ENCODE peak calls at places on chromosomes 2 and 18, in eight cellular contexts. J is pancreas, M is fibroblast of mammary gland, U is A673, V is vagina, Z is Peyer's patch, N is heart right ventricle, L is psoas muscle. D is an unnamed sample.

GRCh38 chr2:88451647-88452150 is 794 bp downstream of the FOXI3 start:
- DNase-seq in J (peak), M (no peak), U (no peak), V (no peak), Z (no peak), N (no peak), L (peak), D (no peak)

GRCh38 chr2:36834721-36835120 is 131.6 kb downstream of the STRN start:
- DNase-seq in J (no peak), M (no peak), U (no peak), V (no peak), Z (no peak), N (no peak), L (no peak), D (no peak)

GRCh38 chr2:181670632-181671031 is 9.7 kb downstream of the NEUROD1 start:
- DNase-seq in J (no peak), M (no peak), U (no peak), V (no peak), Z (no peak), N (no peak), L (no peak), D (no peak)

GRCh38 chr2:202152104-202152771 is 79.2 kb downstream of the KIAA2012 start:
- DNase-seq in J (no peak), M (peak), U (no peak), V (no peak), Z (no peak), N (no peak), L (no peak), D (no peak)

GRCh38 chr18:55421612-55422381 is 166.2 kb downstream of the TCF4 start:
- DNase-seq in J (no peak), M (peak), U (peak), V (no peak), Z (peak), N (peak), L (peak), D (no peak)

GRCh38 chr2:17813015-17813741 is 3.1 kb upstream of the MSGN1 start:
- DNase-seq in J (no peak), M (peak), U (peak), V (no peak), Z (no peak), N (no peak), L (no peak), D (no peak)

GRCh38 chr18:58097127-58097906 is 53.3 kb downstream of the NEDD4L start:
- DNase-seq in J (no peak), M (no peak), U (no peak), V (no peak), Z (no peak), N (no peak), L (no peak), D (no peak)

GRCh38 chr2:65443509-65444200 is 11.3 kb upstream of the SPRED2 start:
- DNase-seq in J (no peak), M (no peak), U (no peak), V (no peak), Z (no peak), N (no peak), L (no peak), D (no peak)

GRCh38 chr2:42755161-42755900 is 8.6 kb downstream of the OXER1 start:
- DNase-seq in J (peak), M (peak), U (peak), V (peak), Z (no peak), N (no peak), L (no peak), D (no peak)

GRCh38 chr2:237935740-237936452 is 30.9 kb upstream of the UBE2F start:
- DNase-seq in J (no peak), M (peak), U (no peak), V (no peak), Z (no peak), N (no peak), L (no peak), D (no peak)

GRCh38 chr2:41659758-41660157 is 388.1 kb upstream of the PKDCC start:
- DNase-seq in J (no peak), M (no peak), U (no peak), V (no peak), Z (no peak), N (no peak), L (no peak), D (no peak)

GRCh38 chr2:215401896-215402379 is 33.9 kb downstream of the FN1 start:
- DNase-seq in J (no peak), M (peak), U (peak), V (no peak), Z (no peak), N (peak), L (no peak), D (peak)

GRCh38 chr2:42100696-42101585 is 53.1 kb downstream of the PKDCC start:
- DNase-seq in J (peak), M (peak), U (peak), V (peak), Z (peak), N (peak), L (peak), D (peak)

GRCh38 chr18:31738460-31739407 is 21.9 kb downstream of the SLC25A52 start:
- DNase-seq in J (no peak), M (peak), U (no peak), V (no peak), Z (no peak), N (no peak), L (peak), D (no peak)

GRCh38 chr2:111116843-111117665 is 3.7 kb upstream of the BCL2L11 start:
- DNase-seq in J (peak), M (peak), U (peak), V (no peak), Z (peak), N (peak), L (peak), D (peak)

GRCh38 chr2:64975232-64975791 is 13.9 kb upstream of the SLC1A4 start:
- DNase-seq in J (no peak), M (peak), U (no peak), V (no peak), Z (no peak), N (peak), L (peak), D (no peak)

GRCh38 chr2:2731885-2732284 is 400.8 kb upstream of the MYT1L start:
- DNase-seq in J (no peak), M (no peak), U (no peak), V (no peak), Z (no peak), N (no peak), L (no peak), D (no peak)

GRCh38 chr2:42170619-42171395 is 1.7 kb downstream of the EML4 start:
- DNase-seq in J (no peak), M (no peak), U (peak), V (no peak), Z (no peak), N (no peak), L (no peak), D (no peak)

GRCh38 chr18:9612215-9612830 is 2.0 kb downstream of the PPP4R1 start:
- DNase-seq in J (peak), M (peak), U (peak), V (no peak), Z (peak), N (peak), L (no peak), D (no peak)

GRCh38 chr2:111057721-111058120 is 63.0 kb upstream of the BCL2L11 start:
- DNase-seq in J (no peak), M (no peak), U (no peak), V (no peak), Z (peak), N (no peak), L (no peak), D (no peak)

GRCh38 chr2:240250150-240250984 is 109.9 kb upstream of the OTOS start:
- DNase-seq in J (no peak), M (no peak), U (no peak), V (peak), Z (no peak), N (no peak), L (peak), D (no peak)

GRCh38 chr2:29579495-29580178 is 341.7 kb downstream of the ALK start:
- DNase-seq in J (no peak), M (no peak), U (no peak), V (no peak), Z (no peak), N (no peak), L (no peak), D (no peak)

GRCh38 chr2:29576231-29576630 is 345.2 kb downstream of the ALK start:
- DNase-seq in J (no peak), M (no peak), U (no peak), V (no peak), Z (no peak), N (no peak), L (no peak), D (no peak)

GRCh38 chr2:29582062-29582461 is 339.3 kb downstream of the ALK start:
- DNase-seq in J (no peak), M (no peak), U (no peak), V (no peak), Z (no peak), N (no peak), L (no peak), D (no peak)

GRCh38 chr2:29580223-29580622 is 341.2 kb downstream of the ALK start:
- DNase-seq in J (no peak), M (peak), U (no peak), V (no peak), Z (no peak), N (no peak), L (no peak), D (no peak)

DNA sequence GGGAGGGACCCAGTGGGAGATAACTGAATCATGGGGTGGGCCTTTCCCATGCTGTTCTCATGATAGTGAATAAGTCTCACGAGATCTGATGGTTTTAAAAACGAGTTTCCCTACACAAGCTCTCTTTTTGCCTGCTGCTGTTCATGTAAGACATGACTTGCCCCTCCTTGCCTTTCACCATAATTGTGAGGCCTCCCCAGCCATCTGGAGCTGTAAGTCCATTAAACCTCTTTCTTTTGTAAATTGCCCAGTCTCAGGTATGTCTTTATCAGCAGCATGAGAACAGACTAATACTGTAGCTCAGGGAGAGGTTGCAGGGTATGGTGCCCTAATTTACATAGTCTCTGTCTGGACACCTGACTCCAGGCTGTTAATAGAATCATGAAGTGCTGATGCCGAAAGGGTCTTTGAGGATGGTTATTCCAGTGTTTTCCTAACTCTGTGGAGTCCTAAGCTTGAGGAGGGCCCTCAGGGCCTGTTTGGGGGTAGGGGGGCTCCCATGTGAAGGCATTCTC is 343.2 kb downstream of the ALK start:
- DNase-seq in J (no peak), M (no peak), U (no peak), V (no peak), Z (no peak), N (no peak), L (no peak), D (no peak)
- TF ChIP-seq CTCF in J (no peak), M (no peak), U (no peak), V (no peak), Z (no peak), N (no peak), L (no peak), D (no peak)

DNA sequence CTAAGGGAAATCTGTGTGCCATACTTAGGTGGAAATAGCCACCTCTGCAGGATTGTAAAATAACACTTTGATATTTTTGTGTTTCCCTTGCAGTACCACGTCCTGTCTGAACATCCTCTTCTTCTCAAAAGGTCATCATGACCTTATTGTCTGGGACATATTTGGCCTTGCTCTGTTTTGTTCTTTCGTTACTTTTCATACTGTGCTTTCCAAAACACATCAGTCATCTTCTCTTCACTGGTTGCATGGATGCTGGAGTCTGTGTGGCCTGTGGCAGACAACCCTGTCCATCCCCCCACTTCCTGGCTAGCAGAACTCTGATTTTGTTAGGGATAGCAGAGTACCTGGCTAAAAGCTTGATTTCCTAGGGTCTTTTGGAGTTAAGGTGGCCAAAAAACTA is 9.4 kb upstream of the GREB1 start:
- DNase-seq in J (no peak), M (no peak), U (no peak), V (no peak), Z (no peak), N (no peak), L (no peak), D (no peak)
- H3K4me3 ChIP-seq in J (no peak), M (no peak), U (no peak), V (no peak), Z (no peak), N (no peak), L (no peak), D (no peak)

DNA sequence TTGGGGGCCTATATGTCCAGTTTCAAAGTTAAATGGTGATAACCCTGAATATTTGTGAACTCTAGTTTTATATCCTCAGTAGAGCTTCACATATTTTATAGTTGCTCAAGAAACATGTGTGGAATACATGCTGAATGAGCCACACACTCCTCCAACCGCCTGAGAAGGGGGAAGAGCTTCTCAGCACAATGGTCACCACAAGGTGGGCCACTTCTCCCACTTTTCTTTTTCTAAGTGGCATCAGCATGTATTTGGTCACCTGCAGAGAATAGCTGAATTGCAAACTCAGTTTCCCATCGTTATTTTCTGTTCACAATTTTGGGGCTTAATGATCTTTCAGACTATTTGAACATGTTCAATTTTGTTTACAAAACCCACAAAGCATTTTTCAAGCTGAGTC is 340.5 kb downstream of the PARD3B start:
- DNase-seq in J (no peak), M (peak), U (peak), V (no peak), Z (no peak), N (no peak), L (no peak), D (no peak)
- TF ChIP-seq CTCF in J (no peak), M (no peak), U (peak), V (no peak), Z (no peak), N (no peak), L (no peak), D (no peak)

DNA sequence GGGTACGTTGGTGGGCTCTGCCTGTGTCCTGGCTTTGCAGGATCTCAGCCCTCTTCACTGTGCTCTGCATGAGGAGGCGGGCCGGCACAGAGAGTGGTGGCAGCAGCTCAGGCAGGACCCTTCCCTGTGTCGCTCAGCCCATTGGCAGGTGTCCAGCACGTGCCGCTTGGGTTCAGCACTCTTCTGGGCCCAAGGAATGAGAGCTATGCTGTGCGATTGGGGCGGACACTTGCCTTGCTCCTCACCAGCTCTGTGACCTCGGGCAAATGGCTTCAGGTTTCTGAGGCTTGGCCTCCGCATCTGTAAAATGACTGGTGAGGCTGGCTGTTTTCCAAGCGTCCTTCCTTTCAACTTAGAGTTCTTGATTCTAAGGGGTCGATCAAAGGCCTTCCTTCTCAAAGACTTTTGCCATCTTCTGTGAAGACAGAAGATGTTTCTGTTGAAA is 35.5 kb downstream of the GLI2 start:
- DNase-seq in J (no peak), M (no peak), U (no peak), V (no peak), Z (no peak), N (no peak), L (no peak), D (no peak)
- H3K4me3 ChIP-seq in J (no peak), M (no peak), U (no peak), V (no peak), Z (no peak), N (no peak), L (no peak), D (no peak)

GRCh38 chr2:73036779-73037165 is 34.7 kb downstream of the SFXN5 start:
- DNase-seq in J (no peak), M (no peak), U (no peak), V (no peak), Z (no peak), N (no peak), L (no peak), D (no peak)

GRCh38 chr2:73034661-73035374 is 36.7 kb downstream of the SFXN5 start:
- DNase-seq in J (no peak), M (no peak), U (no peak), V (no peak), Z (no peak), N (no peak), L (no peak), D (no peak)

GRCh38 chr2:73037947-73038585 is 33.4 kb downstream of the SFXN5 start:
- DNase-seq in J (no peak), M (no peak), U (no peak), V (no peak), Z (no peak), N (no peak), L (no peak), D (no peak)

GRCh38 chr2:73033766-73034381 is 37.6 kb downstream of the SFXN5 start:
- DNase-seq in J (no peak), M (no peak), U (no peak), V (no peak), Z (no peak), N (no peak), L (no peak), D (no peak)

DNA sequence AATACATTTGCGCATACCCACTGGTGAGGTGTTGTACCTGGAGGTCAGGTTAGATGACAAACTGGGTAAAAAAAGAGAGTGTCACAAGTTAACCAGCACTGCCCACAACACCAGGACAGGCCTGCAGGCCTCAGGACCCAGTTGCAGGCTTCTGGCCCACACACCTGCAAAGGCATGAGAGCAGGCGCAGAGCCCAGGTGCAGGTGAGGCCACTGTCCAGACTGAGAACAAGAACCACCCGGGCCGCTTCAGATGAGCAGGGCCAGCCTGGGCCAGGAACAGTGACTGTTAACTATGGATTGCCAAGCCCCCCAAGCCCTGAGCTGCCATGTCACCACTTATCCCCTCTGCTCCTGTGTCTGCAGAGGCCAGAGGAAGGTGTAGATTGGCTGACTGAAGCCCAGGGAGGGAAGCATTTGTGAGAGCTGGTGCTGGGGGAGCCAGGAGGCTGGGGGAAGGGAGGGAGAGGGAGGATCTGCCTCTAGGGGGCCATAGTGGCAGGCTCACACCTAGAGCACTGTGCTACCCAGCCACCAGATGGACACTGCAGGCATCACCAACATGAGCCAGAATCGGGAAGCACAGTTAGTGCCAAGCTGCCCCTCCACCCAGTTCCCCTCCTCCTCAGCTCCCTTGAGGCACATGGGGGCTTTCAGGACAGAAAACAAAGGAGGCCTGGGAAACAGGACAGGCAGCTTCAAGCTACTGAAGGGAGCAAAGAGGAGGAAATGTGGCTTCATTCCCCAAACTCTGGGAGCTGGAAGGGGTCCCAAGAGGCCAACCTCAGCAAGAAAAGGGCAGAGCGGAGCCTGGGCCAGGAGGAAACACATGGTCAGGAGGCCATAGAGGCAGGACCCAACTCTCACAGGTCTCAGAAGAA is 35.4 kb downstream of the SFXN5 start:
- DNase-seq in J (no peak), M (no peak), U (peak), V (no peak), Z (no peak), N (no peak), L (no peak), D (no peak)
- TF ChIP-seq CTCF in J (no peak), M (peak), U (no peak), V (no peak), Z (no peak), N (no peak), L (no peak), D (peak)

DNA sequence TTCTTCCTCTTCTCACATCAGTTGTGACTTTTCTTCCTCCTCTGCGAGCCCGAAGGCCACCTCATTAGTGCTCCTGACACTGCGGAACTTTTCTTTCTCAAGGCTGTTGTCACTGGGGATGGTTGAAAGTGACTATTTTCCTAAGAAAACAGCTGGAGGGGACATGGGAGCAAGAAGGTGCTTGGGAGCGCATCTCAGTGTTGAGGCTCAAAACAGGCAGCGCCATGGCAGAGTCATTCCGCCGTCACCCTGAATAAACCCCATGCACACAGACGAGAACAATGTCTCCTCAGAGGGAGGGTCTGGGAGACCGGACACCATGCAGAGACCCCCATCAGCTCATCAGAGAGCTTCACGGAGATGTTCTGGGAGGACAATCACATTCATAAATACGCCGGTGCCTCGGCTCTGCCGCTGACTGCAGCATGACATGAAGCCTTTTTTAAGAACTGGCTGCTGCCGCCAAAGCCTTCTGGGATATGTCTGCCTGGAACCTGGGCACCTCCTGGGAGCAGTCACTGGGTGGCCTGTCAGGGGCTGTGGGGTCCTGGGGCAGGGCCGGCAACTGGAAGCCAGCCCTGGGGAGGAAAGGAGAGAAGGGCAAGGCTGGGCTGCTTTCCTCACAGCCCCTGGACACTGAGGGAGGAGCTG is 19.2 kb downstream of the ATOH8 start:
- DNase-seq in J (no peak), M (peak), U (no peak), V (no peak), Z (no peak), N (peak), L (peak), D (no peak)
- H3K4me3 ChIP-seq in J (no peak), M (peak), U (peak), V (peak), Z (no peak), N (peak), L (peak), D (peak)

D was measured in astrocyte of the cerebellum.